ENCODE peak calls at places on chromosome 20, in nine cellular contexts. One of them, this sample, is unnamed.

GRCh38 chr20:11140359-11140758 is 466.6 kb upstream of the JAG1 start:
- DNase-seq in ovary: no peak
- DNase-seq in cardiac muscle cell: peak; percentile 87
- DNase-seq in IMR-90: peak; percentile 84
- DNase-seq in heart right ventricle: no peak
- DNase-seq in MM.1S: no peak
- DNase-seq in tibial artery: no peak
- DNase-seq in SK-N-MC: no peak
- DNase-seq in left lung: no peak
- DNase-seq in this sample: peak; percentile 3

GRCh38 chr20:57658447-57659130 is 38.4 kb upstream of the ZBP1 start:
- DNase-seq in ovary: no peak
- DNase-seq in cardiac muscle cell: no peak
- DNase-seq in IMR-90: no peak
- DNase-seq in heart right ventricle: peak; percentile 3
- DNase-seq in MM.1S: no peak
- DNase-seq in tibial artery: no peak
- DNase-seq in SK-N-MC: no peak
- DNase-seq in left lung: no peak
- DNase-seq in this sample: no peak

GRCh38 chr20:2838847-2839671 is 1.4 kb downstream of the PCED1A start:
- DNase-seq in ovary: no peak
- DNase-seq in cardiac muscle cell: no peak
- DNase-seq in IMR-90: no peak
- DNase-seq in heart right ventricle: no peak
- DNase-seq in MM.1S: no peak
- DNase-seq in tibial artery: no peak
- DNase-seq in SK-N-MC: no peak
- DNase-seq in left lung: no peak
- DNase-seq in this sample: no peak

GRCh38 chr20:33725607-33726264 is 5.6 kb upstream of the PXMP4 start:
- DNase-seq in ovary: no peak
- DNase-seq in cardiac muscle cell: no peak
- DNase-seq in IMR-90: no peak
- DNase-seq in heart right ventricle: no peak
- DNase-seq in MM.1S: no peak
- DNase-seq in tibial artery: no peak
- DNase-seq in SK-N-MC: no peak
- DNase-seq in left lung: no peak
- DNase-seq in this sample: no peak

GRCh38 chr20:41889125-41889870 is 271.1 kb upstream of the CHD6 start:
- DNase-seq in ovary: no peak
- DNase-seq in cardiac muscle cell: peak; percentile 1
- DNase-seq in IMR-90: no peak
- DNase-seq in heart right ventricle: no peak
- DNase-seq in MM.1S: no peak
- DNase-seq in tibial artery: no peak
- DNase-seq in SK-N-MC: no peak
- DNase-seq in left lung: no peak
- DNase-seq in this sample: no peak

GRCh38 chr20:16541226-16541625 is 32.0 kb downstream of the KIF16B start:
- DNase-seq in ovary: no peak
- DNase-seq in cardiac muscle cell: no peak
- DNase-seq in IMR-90: no peak
- DNase-seq in heart right ventricle: peak; percentile 55
- DNase-seq in MM.1S: no peak
- DNase-seq in tibial artery: no peak
- DNase-seq in SK-N-MC: no peak
- DNase-seq in left lung: no peak
- DNase-seq in this sample: no peak

GRCh38 chr20:10217517-10218410 is 866 bp upstream of the SNAP25 start:
- DNase-seq in ovary: peak; percentile 86
- DNase-seq in cardiac muscle cell: peak; percentile 99
- DNase-seq in IMR-90: peak; percentile 96
- DNase-seq in heart right ventricle: no peak
- DNase-seq in MM.1S: no peak
- DNase-seq in tibial artery: peak; percentile 35
- DNase-seq in SK-N-MC: no peak
- DNase-seq in left lung: peak; percentile 52
- DNase-seq in this sample: peak; percentile 90

GRCh38 chr20:34771680-34772081 is 53.8 kb downstream of the NCOA6 start:
- DNase-seq in ovary: no peak
- DNase-seq in cardiac muscle cell: peak; percentile 29
- DNase-seq in IMR-90: no peak
- DNase-seq in heart right ventricle: no peak
- DNase-seq in MM.1S: peak; percentile 59
- DNase-seq in tibial artery: no peak
- DNase-seq in SK-N-MC: no peak
- DNase-seq in left lung: no peak
- DNase-seq in this sample: no peak

GRCh38 chr20:50418890-50419642 is 91.1 kb upstream of the PTPN1 start:
- DNase-seq in ovary: no peak
- DNase-seq in cardiac muscle cell: no peak
- DNase-seq in IMR-90: no peak
- DNase-seq in heart right ventricle: no peak
- DNase-seq in MM.1S: no peak
- DNase-seq in tibial artery: peak; percentile 72
- DNase-seq in SK-N-MC: no peak
- DNase-seq in left lung: no peak
- DNase-seq in this sample: no peak

GRCh38 chr20:51876511-51876910 is 74.2 kb upstream of the SALL4 start:
- DNase-seq in ovary: no peak
- DNase-seq in cardiac muscle cell: no peak
- DNase-seq in IMR-90: no peak
- DNase-seq in heart right ventricle: no peak
- DNase-seq in MM.1S: no peak
- DNase-seq in tibial artery: no peak
- DNase-seq in SK-N-MC: peak; percentile 16
- DNase-seq in left lung: no peak
- DNase-seq in this sample: no peak

GRCh38 chr20:11551491-11551890 is 366.2 kb upstream of the BTBD3 start:
- DNase-seq in ovary: no peak
- DNase-seq in cardiac muscle cell: no peak
- DNase-seq in IMR-90: no peak
- DNase-seq in heart right ventricle: no peak
- DNase-seq in MM.1S: no peak
- DNase-seq in tibial artery: no peak
- DNase-seq in SK-N-MC: no peak
- DNase-seq in left lung: no peak
- DNase-seq in this sample: no peak

GRCh38 chr20:2139736-2140135 is 38.1 kb downstream of the STK35 start:
- DNase-seq in ovary: no peak
- DNase-seq in cardiac muscle cell: no peak
- DNase-seq in IMR-90: no peak
- DNase-seq in heart right ventricle: no peak
- DNase-seq in MM.1S: no peak
- DNase-seq in tibial artery: no peak
- DNase-seq in SK-N-MC: no peak
- DNase-seq in left lung: no peak
- DNase-seq in this sample: no peak

GRCh38 chr20:1362484-1362883 is 30.4 kb downstream of the FKBP1A start:
- DNase-seq in ovary: no peak
- DNase-seq in cardiac muscle cell: no peak
- DNase-seq in IMR-90: no peak
- DNase-seq in heart right ventricle: no peak
- DNase-seq in MM.1S: no peak
- DNase-seq in tibial artery: no peak
- DNase-seq in SK-N-MC: no peak
- DNase-seq in left lung: no peak
- DNase-seq in this sample: no peak

GRCh38 chr20:23320317-23320716 is 30.3 kb upstream of the NXT1 start:
- DNase-seq in ovary: no peak
- DNase-seq in cardiac muscle cell: peak; percentile 42
- DNase-seq in IMR-90: peak; percentile 17
- DNase-seq in heart right ventricle: no peak
- DNase-seq in MM.1S: no peak
- DNase-seq in tibial artery: no peak
- DNase-seq in SK-N-MC: no peak
- DNase-seq in left lung: no peak
- DNase-seq in this sample: no peak

GRCh38 chr20:49278036-49278816 is at the start of gene ZNFX1:
- DNase-seq in ovary: peak; percentile 98
- DNase-seq in cardiac muscle cell: peak; percentile 99
- DNase-seq in IMR-90: peak; percentile 96
- DNase-seq in heart right ventricle: peak; percentile 99
- DNase-seq in MM.1S: peak; percentile 98
- DNase-seq in tibial artery: peak; percentile 99
- DNase-seq in SK-N-MC: peak; percentile 93
- DNase-seq in left lung: peak; percentile 99
- DNase-seq in this sample: peak; percentile 94

GRCh38 chr20:49281059-49281912 is 3.4 kb upstream of the ZNFX1 start:
- DNase-seq in ovary: no peak
- DNase-seq in cardiac muscle cell: peak; percentile 61
- DNase-seq in IMR-90: no peak
- DNase-seq in heart right ventricle: no peak
- DNase-seq in MM.1S: no peak
- DNase-seq in tibial artery: no peak
- DNase-seq in SK-N-MC: no peak
- DNase-seq in left lung: no peak
- DNase-seq in this sample: no peak

GRCh38 chr20:49280463-49281058 is 2.7 kb upstream of the ZNFX1 start:
- DNase-seq in ovary: no peak
- DNase-seq in cardiac muscle cell: no peak
- DNase-seq in IMR-90: no peak
- DNase-seq in heart right ventricle: no peak
- DNase-seq in MM.1S: no peak
- DNase-seq in tibial artery: no peak
- DNase-seq in SK-N-MC: no peak
- DNase-seq in left lung: no peak
- DNase-seq in this sample: no peak

GRCh38 chr20:49278817-49279676 is 1.2 kb upstream of the ZNFX1 start:
- DNase-seq in ovary: peak; percentile 37
- DNase-seq in cardiac muscle cell: peak; percentile 48
- DNase-seq in IMR-90: no peak
- DNase-seq in heart right ventricle: no peak
- DNase-seq in MM.1S: peak; percentile 27
- DNase-seq in tibial artery: no peak
- DNase-seq in SK-N-MC: no peak
- DNase-seq in left lung: peak; percentile 82
- DNase-seq in this sample: no peak

GRCh38 chr20:49279677-49280462 is 2.0 kb upstream of the ZNFX1 start:
- DNase-seq in ovary: no peak
- DNase-seq in cardiac muscle cell: no peak
- DNase-seq in IMR-90: no peak
- DNase-seq in heart right ventricle: no peak
- DNase-seq in MM.1S: no peak
- DNase-seq in tibial artery: no peak
- DNase-seq in SK-N-MC: no peak
- DNase-seq in left lung: no peak
- DNase-seq in this sample: no peak
- H3K9me3 ChIP-seq in ovary: no peaks in the 10 kb centered on the region
- H3K9me3 ChIP-seq in cardiac muscle cell: no peaks in the 10 kb centered on the region
- H3K9me3 ChIP-seq in IMR-90: peaks cover 12% of the 10 kb centered on the region
- H3K9me3 ChIP-seq in heart right ventricle: peaks cover 8% of the 10 kb centered on the region
- H3K9me3 ChIP-seq in MM.1S: no peaks in the 10 kb centered on the region
- H3K9me3 ChIP-seq in tibial artery: peaks cover 2% of the 10 kb centered on the region
- H3K9me3 ChIP-seq in SK-N-MC: no peaks in the 10 kb centered on the region
- H3K9me3 ChIP-seq in left lung: peaks cover 23% of the 10 kb centered on the region
- H3K9me3 ChIP-seq in this sample: peaks cover 35% of the 10 kb centered on the region

DNA sequence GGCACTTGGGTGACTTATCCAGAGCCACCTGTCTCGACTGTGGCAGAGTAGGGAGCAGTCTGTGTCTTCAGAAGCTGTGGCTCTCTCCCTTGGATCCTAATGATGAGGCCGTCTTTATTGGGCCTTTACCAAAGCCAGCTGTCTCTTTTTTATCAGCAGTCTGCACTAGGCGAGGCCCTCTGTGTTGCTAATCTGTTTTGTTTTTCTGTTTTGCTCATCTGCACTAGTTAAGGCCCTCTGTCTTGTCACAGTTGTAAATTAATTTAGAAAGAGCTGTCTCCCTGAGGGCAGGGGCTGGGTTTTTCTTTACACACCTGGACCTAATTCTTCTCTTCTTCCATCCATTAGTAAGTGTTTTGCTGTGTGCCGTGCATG is 45.0 kb downstream of the CDS2 start:
- DNase-seq in ovary: no peak
- DNase-seq in cardiac muscle cell: no peak
- DNase-seq in IMR-90: no peak
- DNase-seq in heart right ventricle: no peak
- DNase-seq in MM.1S: no peak
- DNase-seq in tibial artery: no peak
- DNase-seq in SK-N-MC: no peak
- DNase-seq in left lung: no peak
- DNase-seq in this sample: no peak
- H3K27ac ChIP-seq in ovary: peak overlapping the region; percentile 41
- H3K27ac ChIP-seq in cardiac muscle cell: peak overlapping the region; percentile 81
- H3K27ac ChIP-seq in IMR-90: no peak overlapping the region
- H3K27ac ChIP-seq in heart right ventricle: peak overlapping the region; percentile 71
- H3K27ac ChIP-seq in MM.1S: no peak overlapping the region
- H3K27ac ChIP-seq in tibial artery: peak overlapping the region; percentile 32
- H3K27ac ChIP-seq in SK-N-MC: no peak overlapping the region
- H3K27ac ChIP-seq in left lung: no peak overlapping the region
- H3K27ac ChIP-seq in this sample: no peak overlapping the region

GRCh38 chr20:32455901-32456701 is 98.0 kb downstream of the ASXL1 start:
- DNase-seq in ovary: no peak
- DNase-seq in cardiac muscle cell: no peak
- DNase-seq in IMR-90: no peak
- DNase-seq in heart right ventricle: no peak
- DNase-seq in MM.1S: no peak
- DNase-seq in tibial artery: no peak
- DNase-seq in SK-N-MC: no peak
- DNase-seq in left lung: peak; percentile 75
- DNase-seq in this sample: no peak

GRCh38 chr20:32458061-32458836 is 100.1 kb downstream of the ASXL1 start:
- DNase-seq in ovary: no peak
- DNase-seq in cardiac muscle cell: no peak
- DNase-seq in IMR-90: no peak
- DNase-seq in heart right ventricle: no peak
- DNase-seq in MM.1S: no peak
- DNase-seq in tibial artery: no peak
- DNase-seq in SK-N-MC: no peak
- DNase-seq in left lung: peak; percentile 31
- DNase-seq in this sample: no peak

GRCh38 chr20:32456869-32457421 is 98.8 kb downstream of the ASXL1 start:
- DNase-seq in ovary: peak; percentile 77
- DNase-seq in cardiac muscle cell: peak; percentile 68
- DNase-seq in IMR-90: peak; percentile 17
- DNase-seq in heart right ventricle: no peak
- DNase-seq in MM.1S: peak; percentile 28
- DNase-seq in tibial artery: no peak
- DNase-seq in SK-N-MC: no peak
- DNase-seq in left lung: peak; percentile 82
- DNase-seq in this sample: no peak

GRCh38 chr20:32458837-32459220 is 100.7 kb downstream of the ASXL1 start:
- DNase-seq in ovary: no peak
- DNase-seq in cardiac muscle cell: no peak
- DNase-seq in IMR-90: no peak
- DNase-seq in heart right ventricle: no peak
- DNase-seq in MM.1S: no peak
- DNase-seq in tibial artery: no peak
- DNase-seq in SK-N-MC: no peak
- DNase-seq in left lung: no peak
- DNase-seq in this sample: no peak

GRCh38 chr20:32457476-32457986 is 99.4 kb downstream of the ASXL1 start:
- DNase-seq in ovary: peak; percentile 73
- DNase-seq in cardiac muscle cell: peak; percentile 75
- DNase-seq in IMR-90: peak; percentile 56
- DNase-seq in heart right ventricle: peak; percentile 50
- DNase-seq in MM.1S: peak; percentile 29
- DNase-seq in tibial artery: no peak
- DNase-seq in SK-N-MC: no peak
- DNase-seq in left lung: peak; percentile 82
- DNase-seq in this sample: no peak
- H3K4me3 ChIP-seq in ovary: peak overlapping the region; percentile 38
- H3K4me3 ChIP-seq in cardiac muscle cell: peak overlapping the region; percentile 38
- H3K4me3 ChIP-seq in IMR-90: peak overlapping the region; percentile 22
- H3K4me3 ChIP-seq in heart right ventricle: peak overlapping the region; percentile 48
- H3K4me3 ChIP-seq in MM.1S: peak overlapping the region; percentile 37
- H3K4me3 ChIP-seq in tibial artery: peak overlapping the region; percentile 49
- H3K4me3 ChIP-seq in SK-N-MC: peak overlapping the region; percentile 61
- H3K4me3 ChIP-seq in left lung: peak overlapping the region; percentile 34
- H3K4me3 ChIP-seq in this sample: peak overlapping the region; percentile 57

GRCh38 chr20:54343634-54344033 is 131.8 kb upstream of the DOK5 start:
- DNase-seq in ovary: no peak
- DNase-seq in cardiac muscle cell: no peak
- DNase-seq in IMR-90: no peak
- DNase-seq in heart right ventricle: no peak
- DNase-seq in MM.1S: no peak
- DNase-seq in tibial artery: no peak
- DNase-seq in SK-N-MC: no peak
- DNase-seq in left lung: no peak
- DNase-seq in this sample: no peak
- H3K9me3 ChIP-seq in ovary: no peaks in the 10 kb centered on the region
- H3K9me3 ChIP-seq in cardiac muscle cell: no peaks in the 10 kb centered on the region
- H3K9me3 ChIP-seq in IMR-90: no peaks in the 10 kb centered on the region
- H3K9me3 ChIP-seq in heart right ventricle: no peaks in the 10 kb centered on the region
- H3K9me3 ChIP-seq in MM.1S: no peaks in the 10 kb centered on the region
- H3K9me3 ChIP-seq in tibial artery: peaks cover 4% of the 10 kb centered on the region
- H3K9me3 ChIP-seq in SK-N-MC: no peaks in the 10 kb centered on the region
- H3K9me3 ChIP-seq in left lung: no peaks in the 10 kb centered on the region
- H3K9me3 ChIP-seq in this sample: no peaks in the 10 kb centered on the region